ENCODE peak calls at places on chromosome 22, in nine cellular contexts. One of them, this sample, is unnamed.
A peak's percentile ranks its signal among the peaks of the same experiment; 100 is the strongest.

GRCh38 chr22:29197096-29197495 is 8.6 kb upstream of the EMID1 start:
- DNase-seq in NCI-H1105 treated with DMSO at 0.1 percent for 48 hours: no peak
- DNase-seq in neural crest cell: no peak
- DNase-seq in omental fat pad: no peak
- DNase-seq in GM04503: no peak
- DNase-seq in T-helper 2 cell: no peak
- DNase-seq in effector CD4-positive, alpha-beta T cell: no peak
- DNase-seq in activated CD8-positive, alpha-beta T cell treated with anti-CD3 and anti-CD28 coated beads for 36 hours: no peak
- DNase-seq in NCI-H146: no peak
- DNase-seq in this sample: no peak

GRCh38 chr22:46538816-46539163 is 1.4 kb upstream of the CELSR1 start:
- DNase-seq in NCI-H146: no peak
- DNase-seq in activated CD8-positive, alpha-beta T cell treated with anti-CD3 and anti-CD28 coated beads for 36 hours: peak; percentile 69
- DNase-seq in T-helper 2 cell: no peak
- DNase-seq in NCI-H1105 treated with DMSO at 0.1 percent for 48 hours: no peak
- DNase-seq in neural crest cell: no peak
- DNase-seq in GM04503: no peak
- DNase-seq in effector CD4-positive, alpha-beta T cell: no peak
- DNase-seq in omental fat pad: no peak
- DNase-seq in this sample: no peak

GRCh38 chr22:44693145-44693544 is 8.9 kb upstream of the PRR5 start:
- DNase-seq in NCI-H1105 treated with DMSO at 0.1 percent for 48 hours: no peak
- DNase-seq in GM04503: no peak
- DNase-seq in NCI-H146: no peak
- DNase-seq in neural crest cell: no peak
- DNase-seq in omental fat pad: no peak
- DNase-seq in T-helper 2 cell: no peak
- DNase-seq in activated CD8-positive, alpha-beta T cell treated with anti-CD3 and anti-CD28 coated beads for 36 hours: no peak
- DNase-seq in effector CD4-positive, alpha-beta T cell: no peak
- DNase-seq in this sample: no peak

GRCh38 chr22:42978453-42979103 is 36.4 kb downstream of the PACSIN2 start:
- DNase-seq in T-helper 2 cell: no peak
- DNase-seq in NCI-H1105 treated with DMSO at 0.1 percent for 48 hours: no peak
- DNase-seq in omental fat pad: no peak
- DNase-seq in neural crest cell: no peak
- DNase-seq in GM04503: no peak
- DNase-seq in activated CD8-positive, alpha-beta T cell treated with anti-CD3 and anti-CD28 coated beads for 36 hours: no peak
- DNase-seq in NCI-H146: no peak
- DNase-seq in effector CD4-positive, alpha-beta T cell: no peak
- DNase-seq in this sample: no peak

GRCh38 chr22:50569896-50570535 is 7.3 kb upstream of the SYCE3 start:
- DNase-seq in neural crest cell: no peak
- DNase-seq in GM04503: no peak
- DNase-seq in T-helper 2 cell: no peak
- DNase-seq in effector CD4-positive, alpha-beta T cell: no peak
- DNase-seq in activated CD8-positive, alpha-beta T cell treated with anti-CD3 and anti-CD28 coated beads for 36 hours: no peak
- DNase-seq in NCI-H146: no peak
- DNase-seq in omental fat pad: no peak
- DNase-seq in NCI-H1105 treated with DMSO at 0.1 percent for 48 hours: no peak
- DNase-seq in this sample: no peak

GRCh38 chr22:49810363-49811013 is 17.2 kb downstream of the BRD1 start:
- DNase-seq in NCI-H1105 treated with DMSO at 0.1 percent for 48 hours: no peak
- DNase-seq in activated CD8-positive, alpha-beta T cell treated with anti-CD3 and anti-CD28 coated beads for 36 hours: no peak
- DNase-seq in omental fat pad: no peak
- DNase-seq in NCI-H146: no peak
- DNase-seq in neural crest cell: no peak
- DNase-seq in effector CD4-positive, alpha-beta T cell: no peak
- DNase-seq in GM04503: no peak
- DNase-seq in T-helper 2 cell: no peak
- DNase-seq in this sample: no peak

GRCh38 chr22:17919276-17920144 is 104.9 kb downstream of the MICAL3 start:
- DNase-seq in omental fat pad: no peak
- DNase-seq in effector CD4-positive, alpha-beta T cell: no peak
- DNase-seq in NCI-H1105 treated with DMSO at 0.1 percent for 48 hours: no peak
- DNase-seq in GM04503: no peak
- DNase-seq in activated CD8-positive, alpha-beta T cell treated with anti-CD3 and anti-CD28 coated beads for 36 hours: no peak
- DNase-seq in T-helper 2 cell: no peak
- DNase-seq in NCI-H146: peak; percentile 67
- DNase-seq in neural crest cell: no peak
- DNase-seq in this sample: no peak

GRCh38 chr22:20111045-20111688 is 4.7 kb upstream of the RANBP1 start:
- DNase-seq in omental fat pad: no peak
- DNase-seq in GM04503: no peak
- DNase-seq in NCI-H1105 treated with DMSO at 0.1 percent for 48 hours: peak; percentile 26
- DNase-seq in activated CD8-positive, alpha-beta T cell treated with anti-CD3 and anti-CD28 coated beads for 36 hours: peak; percentile 82
- DNase-seq in NCI-H146: peak; percentile 31
- DNase-seq in neural crest cell: no peak
- DNase-seq in T-helper 2 cell: peak; percentile 20
- DNase-seq in effector CD4-positive, alpha-beta T cell: no peak
- DNase-seq in this sample: no peak

GRCh38 chr22:34812631-34813030 is 253.3 kb upstream of the ISX start:
- DNase-seq in activated CD8-positive, alpha-beta T cell treated with anti-CD3 and anti-CD28 coated beads for 36 hours: no peak
- DNase-seq in GM04503: no peak
- DNase-seq in neural crest cell: no peak
- DNase-seq in NCI-H146: no peak
- DNase-seq in effector CD4-positive, alpha-beta T cell: no peak
- DNase-seq in omental fat pad: no peak
- DNase-seq in NCI-H1105 treated with DMSO at 0.1 percent for 48 hours: no peak
- DNase-seq in T-helper 2 cell: no peak
- DNase-seq in this sample: no peak

GRCh38 chr22:24580276-24580675 is 12.6 kb downstream of the LRRC75B start:
- DNase-seq in T-helper 2 cell: no peak
- DNase-seq in NCI-H1105 treated with DMSO at 0.1 percent for 48 hours: no peak
- DNase-seq in NCI-H146: no peak
- DNase-seq in effector CD4-positive, alpha-beta T cell: no peak
- DNase-seq in activated CD8-positive, alpha-beta T cell treated with anti-CD3 and anti-CD28 coated beads for 36 hours: no peak
- DNase-seq in omental fat pad: no peak
- DNase-seq in GM04503: peak; percentile 79
- DNase-seq in neural crest cell: no peak
- DNase-seq in this sample: no peak

GRCh38 chr22:26199665-26200064 is 30.4 kb downstream of the SEZ6L start:
- DNase-seq in neural crest cell: no peak
- DNase-seq in NCI-H1105 treated with DMSO at 0.1 percent for 48 hours: no peak
- DNase-seq in NCI-H146: no peak
- DNase-seq in GM04503: no peak
- DNase-seq in omental fat pad: no peak
- DNase-seq in effector CD4-positive, alpha-beta T cell: no peak
- DNase-seq in activated CD8-positive, alpha-beta T cell treated with anti-CD3 and anti-CD28 coated beads for 36 hours: no peak
- DNase-seq in T-helper 2 cell: no peak
- DNase-seq in this sample: no peak

GRCh38 chr22:26430600-26430999 is 1.5 kb downstream of the ASPHD2 start:
- DNase-seq in NCI-H146: no peak
- DNase-seq in neural crest cell: no peak
- DNase-seq in activated CD8-positive, alpha-beta T cell treated with anti-CD3 and anti-CD28 coated beads for 36 hours: peak; percentile 45
- DNase-seq in GM04503: no peak
- DNase-seq in effector CD4-positive, alpha-beta T cell: no peak
- DNase-seq in NCI-H1105 treated with DMSO at 0.1 percent for 48 hours: no peak
- DNase-seq in T-helper 2 cell: no peak
- DNase-seq in omental fat pad: no peak
- DNase-seq in this sample: no peak

GRCh38 chr22:23071163-23072034 is 1.1 kb downstream of the GNAZ start:
- DNase-seq in T-helper 2 cell: no peak
- DNase-seq in GM04503: no peak
- DNase-seq in NCI-H146: no peak
- DNase-seq in omental fat pad: no peak
- DNase-seq in neural crest cell: no peak
- DNase-seq in activated CD8-positive, alpha-beta T cell treated with anti-CD3 and anti-CD28 coated beads for 36 hours: no peak
- DNase-seq in NCI-H1105 treated with DMSO at 0.1 percent for 48 hours: no peak
- DNase-seq in effector CD4-positive, alpha-beta T cell: no peak
- DNase-seq in this sample: no peak

GRCh38 chr22:29938285-29938693 is 55.3 kb downstream of the MTMR3 start:
- DNase-seq in NCI-H1105 treated with DMSO at 0.1 percent for 48 hours: no peak
- DNase-seq in NCI-H146: no peak
- DNase-seq in activated CD8-positive, alpha-beta T cell treated with anti-CD3 and anti-CD28 coated beads for 36 hours: no peak
- DNase-seq in T-helper 2 cell: no peak
- DNase-seq in effector CD4-positive, alpha-beta T cell: no peak
- DNase-seq in neural crest cell: no peak
- DNase-seq in GM04503: no peak
- DNase-seq in omental fat pad: no peak
- DNase-seq in this sample: no peak

GRCh38 chr22:35315141-35315854 is 15.6 kb downstream of the TOM1 start:
- DNase-seq in activated CD8-positive, alpha-beta T cell treated with anti-CD3 and anti-CD28 coated beads for 36 hours: no peak
- DNase-seq in NCI-H1105 treated with DMSO at 0.1 percent for 48 hours: no peak
- DNase-seq in GM04503: no peak
- DNase-seq in omental fat pad: no peak
- DNase-seq in T-helper 2 cell: no peak
- DNase-seq in NCI-H146: no peak
- DNase-seq in effector CD4-positive, alpha-beta T cell: no peak
- DNase-seq in neural crest cell: no peak
- DNase-seq in this sample: no peak

GRCh38 chr22:36327922-36328551 is 59.7 kb downstream of the MYH9 start:
- DNase-seq in activated CD8-positive, alpha-beta T cell treated with anti-CD3 and anti-CD28 coated beads for 36 hours: peak; percentile 36
- DNase-seq in omental fat pad: no peak
- DNase-seq in GM04503: no peak
- DNase-seq in T-helper 2 cell: no peak
- DNase-seq in NCI-H1105 treated with DMSO at 0.1 percent for 48 hours: peak; percentile 59
- DNase-seq in NCI-H146: no peak
- DNase-seq in effector CD4-positive, alpha-beta T cell: no peak
- DNase-seq in neural crest cell: no peak
- DNase-seq in this sample: no peak

GRCh38 chr22:45587638-45588481 is 83.8 kb upstream of the ATXN10 start:
- DNase-seq in neural crest cell: no peak
- DNase-seq in activated CD8-positive, alpha-beta T cell treated with anti-CD3 and anti-CD28 coated beads for 36 hours: no peak
- DNase-seq in omental fat pad: no peak
- DNase-seq in T-helper 2 cell: no peak
- DNase-seq in NCI-H1105 treated with DMSO at 0.1 percent for 48 hours: no peak
- DNase-seq in NCI-H146: no peak
- DNase-seq in effector CD4-positive, alpha-beta T cell: no peak
- DNase-seq in GM04503: no peak
- DNase-seq in this sample: no peak

GRCh38 chr22:39617342-39617741 is 46.8 kb downstream of the CACNA1I start:
- DNase-seq in activated CD8-positive, alpha-beta T cell treated with anti-CD3 and anti-CD28 coated beads for 36 hours: peak; percentile 78
- DNase-seq in GM04503: no peak
- DNase-seq in omental fat pad: no peak
- DNase-seq in effector CD4-positive, alpha-beta T cell: no peak
- DNase-seq in neural crest cell: no peak
- DNase-seq in T-helper 2 cell: no peak
- DNase-seq in NCI-H1105 treated with DMSO at 0.1 percent for 48 hours: no peak
- DNase-seq in NCI-H146: no peak
- DNase-seq in this sample: no peak

GRCh38 chr22:23076896-23077572 is 6.7 kb downstream of the GNAZ start:
- DNase-seq in effector CD4-positive, alpha-beta T cell: no peak
- DNase-seq in activated CD8-positive, alpha-beta T cell treated with anti-CD3 and anti-CD28 coated beads for 36 hours: no peak
- DNase-seq in omental fat pad: no peak
- DNase-seq in NCI-H146: no peak
- DNase-seq in NCI-H1105 treated with DMSO at 0.1 percent for 48 hours: no peak
- DNase-seq in T-helper 2 cell: no peak
- DNase-seq in GM04503: no peak
- DNase-seq in neural crest cell: no peak
- DNase-seq in this sample: no peak

GRCh38 chr22:46064236-46064965 is 85.9 kb upstream of the PPARA start:
- DNase-seq in NCI-H146: no peak
- DNase-seq in GM04503: peak; percentile 25
- DNase-seq in NCI-H1105 treated with DMSO at 0.1 percent for 48 hours: peak; percentile 60
- DNase-seq in T-helper 2 cell: no peak
- DNase-seq in neural crest cell: no peak
- DNase-seq in effector CD4-positive, alpha-beta T cell: no peak
- DNase-seq in activated CD8-positive, alpha-beta T cell treated with anti-CD3 and anti-CD28 coated beads for 36 hours: no peak
- DNase-seq in omental fat pad: no peak
- DNase-seq in this sample: no peak

GRCh38 chr22:36998620-36999351 is 20.5 kb downstream of the TST start:
- DNase-seq in NCI-H1105 treated with DMSO at 0.1 percent for 48 hours: no peak
- DNase-seq in GM04503: no peak
- DNase-seq in activated CD8-positive, alpha-beta T cell treated with anti-CD3 and anti-CD28 coated beads for 36 hours: peak; percentile 19
- DNase-seq in NCI-H146: no peak
- DNase-seq in effector CD4-positive, alpha-beta T cell: no peak
- DNase-seq in omental fat pad: peak; percentile 15
- DNase-seq in neural crest cell: no peak
- DNase-seq in T-helper 2 cell: no peak
- DNase-seq in this sample: no peak

GRCh38 chr22:29216873-29217666 is 11.4 kb downstream of the EMID1 start:
- DNase-seq in GM04503: no peak
- DNase-seq in NCI-H1105 treated with DMSO at 0.1 percent for 48 hours: no peak
- DNase-seq in neural crest cell: no peak
- DNase-seq in omental fat pad: no peak
- DNase-seq in NCI-H146: no peak
- DNase-seq in activated CD8-positive, alpha-beta T cell treated with anti-CD3 and anti-CD28 coated beads for 36 hours: no peak
- DNase-seq in T-helper 2 cell: no peak
- DNase-seq in effector CD4-positive, alpha-beta T cell: no peak
- DNase-seq in this sample: no peak

GRCh38 chr22:44389926-44390925 is 77.5 kb upstream of the SHISAL1 start:
- DNase-seq in effector CD4-positive, alpha-beta T cell: no peak
- DNase-seq in NCI-H146: no peak
- DNase-seq in T-helper 2 cell: no peak
- DNase-seq in omental fat pad: peak; percentile 2
- DNase-seq in activated CD8-positive, alpha-beta T cell treated with anti-CD3 and anti-CD28 coated beads for 36 hours: no peak
- DNase-seq in neural crest cell: no peak
- DNase-seq in NCI-H1105 treated with DMSO at 0.1 percent for 48 hours: no peak
- DNase-seq in GM04503: no peak
- DNase-seq in this sample: no peak

GRCh38 chr22:37484115-37485005 is 1.8 kb downstream of the MFNG start:
- DNase-seq in GM04503: no peak
- DNase-seq in neural crest cell: no peak
- DNase-seq in activated CD8-positive, alpha-beta T cell treated with anti-CD3 and anti-CD28 coated beads for 36 hours: peak; percentile 90
- DNase-seq in omental fat pad: no peak
- DNase-seq in T-helper 2 cell: peak; percentile 67
- DNase-seq in NCI-H1105 treated with DMSO at 0.1 percent for 48 hours: no peak
- DNase-seq in NCI-H146: no peak
- DNase-seq in effector CD4-positive, alpha-beta T cell: peak; percentile 68
- DNase-seq in this sample: peak; percentile 59

GRCh38 chr22:20606041-20606783 is 98.8 kb downstream of the MED15 start:
- DNase-seq in NCI-H1105 treated with DMSO at 0.1 percent for 48 hours: peak; percentile 49
- DNase-seq in NCI-H146: peak; percentile 79
- DNase-seq in GM04503: peak; percentile 1
- DNase-seq in omental fat pad: no peak
- DNase-seq in neural crest cell: peak; percentile 47
- DNase-seq in activated CD8-positive, alpha-beta T cell treated with anti-CD3 and anti-CD28 coated beads for 36 hours: peak; percentile 84
- DNase-seq in effector CD4-positive, alpha-beta T cell: peak; percentile 55
- DNase-seq in T-helper 2 cell: peak; percentile 58
- DNase-seq in this sample: peak; percentile 59

GRCh38 chr22:36386900-36387663 is 685 bp downstream of the MYH9 start:
- DNase-seq in NCI-H1105 treated with DMSO at 0.1 percent for 48 hours: no peak
- DNase-seq in neural crest cell: no peak
- DNase-seq in effector CD4-positive, alpha-beta T cell: no peak
- DNase-seq in NCI-H146: no peak
- DNase-seq in omental fat pad: no peak
- DNase-seq in GM04503: no peak
- DNase-seq in T-helper 2 cell: peak; percentile 30
- DNase-seq in activated CD8-positive, alpha-beta T cell treated with anti-CD3 and anti-CD28 coated beads for 36 hours: peak; percentile 83
- DNase-seq in this sample: peak; percentile 70

GRCh38 chr22:33330534-33330933 is 272.4 kb upstream of the SYN3 start:
- DNase-seq in NCI-H146: no peak
- DNase-seq in GM04503: no peak
- DNase-seq in NCI-H1105 treated with DMSO at 0.1 percent for 48 hours: no peak
- DNase-seq in effector CD4-positive, alpha-beta T cell: no peak
- DNase-seq in neural crest cell: no peak
- DNase-seq in omental fat pad: no peak
- DNase-seq in activated CD8-positive, alpha-beta T cell treated with anti-CD3 and anti-CD28 coated beads for 36 hours: no peak
- DNase-seq in T-helper 2 cell: no peak
- DNase-seq in this sample: no peak

GRCh38 chr22:36900225-36900624 is 13.2 kb upstream of the CSF2RB start:
- DNase-seq in omental fat pad: no peak
- DNase-seq in effector CD4-positive, alpha-beta T cell: no peak
- DNase-seq in NCI-H1105 treated with DMSO at 0.1 percent for 48 hours: no peak
- DNase-seq in T-helper 2 cell: no peak
- DNase-seq in neural crest cell: no peak
- DNase-seq in NCI-H146: no peak
- DNase-seq in activated CD8-positive, alpha-beta T cell treated with anti-CD3 and anti-CD28 coated beads for 36 hours: no peak
- DNase-seq in GM04503: no peak
- DNase-seq in this sample: no peak

This sample was measured in natural killer cell.